ENCODE peak calls at places on chromosome 11, in eight cellular contexts. E, G, R, P, C, J, D and O are unnamed samples.

GRCh38 chr11:12224537-12224893 is 114.1 kb downstream of the MICAL2 start:
- DNase-seq in E (peak; percentile 94), G (peak; percentile 90), R (peak; percentile 17), P (peak; percentile 70), C (peak; percentile 98), J (peak; percentile 87), D (peak; percentile 90), O (peak; percentile 69)

GRCh38 chr11:16179668-16180067 is 176.7 kb downstream of the SOX6 start:
- DNase-seq in E (no peak), G (no peak), R (no peak), P (no peak), C (no peak), J (no peak), D (no peak), O (no peak)

GRCh38 chr11:68950776-68951175 is 30.0 kb downstream of the MRGPRD start:
- DNase-seq in E (no peak), G (no peak), R (no peak), P (no peak), C (no peak), J (no peak), D (no peak), O (no peak)

GRCh38 chr11:128389461-128389976 is 197.8 kb downstream of the ETS1 start:
- DNase-seq in E (no peak), G (no peak), R (no peak), P (no peak), C (no peak), J (no peak), D (no peak), O (no peak)

GRCh38 chr11:94706211-94706610 is 61.9 kb upstream of the AMOTL1 start:
- DNase-seq in E (no peak), G (no peak), R (no peak), P (no peak), C (peak; percentile 15), J (peak; percentile 74), D (no peak), O (no peak)

GRCh38 chr11:9664276-9665171 is 647 bp downstream of the SWAP70 start:
- DNase-seq in E (peak; percentile 74), G (peak; percentile 48), R (peak; percentile 25), P (peak; percentile 13), C (peak; percentile 67), J (peak; percentile 32), D (peak; percentile 28), O (peak; percentile 50)

GRCh38 chr11:101034076-101034475 is 95.5 kb downstream of the PGR start:
- DNase-seq in E (peak; percentile 66), G (peak; percentile 38), R (no peak), P (no peak), C (peak; percentile 50), J (no peak), D (no peak), O (no peak)

GRCh38 chr11:123408619-123409455 is 21.2 kb upstream of the GRAMD1B start:
- DNase-seq in E (no peak), G (no peak), R (no peak), P (no peak), C (no peak), J (no peak), D (no peak), O (no peak)

GRCh38 chr11:129259950-129260349 is 67.8 kb upstream of the ARHGAP32 start:
- DNase-seq in E (no peak), G (no peak), R (no peak), P (no peak), C (no peak), J (no peak), D (no peak), O (no peak)

GRCh38 chr11:92311616-92312449 is 87.2 kb downstream of the FAT3 start:
- DNase-seq in E (no peak), G (no peak), R (no peak), P (no peak), C (no peak), J (peak; percentile 31), D (no peak), O (no peak)

GRCh38 chr11:39221739-39222138 is 2237.7 kb downstream of the LRRC4C start:
- DNase-seq in E (no peak), G (no peak), R (no peak), P (no peak), C (no peak), J (peak; percentile 60), D (no peak), O (no peak)

GRCh38 chr11:6862961-6863360 is at the start of gene OR10A2:
- DNase-seq in E (no peak), G (no peak), R (no peak), P (no peak), C (peak; percentile 3), J (peak; percentile 19), D (no peak), O (no peak)

DNA sequence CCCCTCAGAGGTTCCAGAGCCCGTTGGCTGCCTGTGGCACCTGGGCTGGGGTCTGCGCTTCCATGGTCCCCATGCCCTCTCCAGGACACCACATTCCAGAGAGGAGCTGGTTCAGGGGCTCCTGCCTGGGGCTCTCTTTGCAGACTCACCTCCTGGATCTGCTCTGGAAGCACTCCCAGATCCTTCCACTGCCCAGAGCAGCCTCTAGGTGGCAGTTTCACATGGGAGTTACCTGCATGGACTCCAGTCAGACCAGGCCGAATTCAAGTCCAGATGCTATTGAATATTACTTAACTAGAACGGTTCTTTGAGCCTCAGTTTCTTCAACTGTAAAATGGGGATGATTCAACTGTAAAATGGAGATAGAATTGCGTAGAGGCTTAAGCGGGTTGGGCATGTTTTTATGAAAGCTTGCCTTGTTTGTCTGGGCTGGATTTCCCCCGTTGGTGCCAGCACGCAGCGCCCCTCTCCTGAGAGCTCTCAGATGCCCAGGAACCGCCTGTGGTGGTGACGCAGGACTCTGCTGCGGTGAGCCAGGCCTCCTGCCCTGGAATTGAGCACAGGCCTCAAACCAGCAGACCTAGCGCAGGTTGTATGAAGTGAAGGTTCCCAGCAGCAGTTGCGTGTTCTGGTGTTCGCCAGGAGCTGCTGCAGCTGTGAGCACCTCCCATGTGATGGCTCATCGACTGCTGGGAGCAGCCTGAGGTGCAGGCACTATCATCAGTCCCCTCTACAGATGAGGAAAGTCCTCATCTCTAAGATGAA is 44.2 kb downstream of the LMO1 start:
- DNase-seq in E (no peak), G (peak; percentile 64), R (peak; percentile 54), P (no peak), C (peak; percentile 58), J (peak; percentile 67), D (peak; percentile 48), O (peak; percentile 67)
- TF ChIP-seq CTCF in E (peak; percentile 33), G (no peak), R (peak; percentile 98), P (no peak), C (peak; percentile 84), J (peak; percentile 72), D (peak; percentile 70), O (peak; percentile 73)

GRCh38 chr11:111446404-111447152 is 65.6 kb downstream of the BTG4 start:
- DNase-seq in E (peak; percentile 84), G (peak; percentile 73), R (peak; percentile 77), P (peak; percentile 40), C (peak; percentile 88), J (peak; percentile 92), D (peak; percentile 90), O (peak; percentile 90)
- TF ChIP-seq CTCF in E (peak; percentile 84), G (no peak), R (peak; percentile 93), P (peak; percentile 69), C (peak; percentile 90), J (peak; percentile 96), D (peak; percentile 93), O (peak; percentile 94)

GRCh38 chr11:24781288-24781687 is 284.4 kb downstream of the LUZP2 start:
- DNase-seq in E (no peak), G (no peak), R (no peak), P (no peak), C (no peak), J (peak; percentile 37), D (peak; percentile 49), O (no peak)
- TF ChIP-seq CTCF in E (no peak), G (no peak), R (no peak), P (no peak), C (no peak), J (peak; percentile 54), D (peak; percentile 46), O (peak; percentile 6)

GRCh38 chr11:62202910-62203309 is 5.6 kb upstream of the SCGB2A1 start:
- DNase-seq in E (no peak), G (no peak), R (no peak), P (no peak), C (no peak), J (no peak), D (no peak), O (no peak)
- TF ChIP-seq CTCF in E (no peak), G (no peak), R (no peak), P (no peak), C (no peak), J (no peak), D (no peak), O (no peak)

GRCh38 chr11:2912038-2912410 is 17.2 kb downstream of the PHLDA2 start:
- DNase-seq in E (no peak), G (peak; percentile 53), R (no peak), P (no peak), C (no peak), J (no peak), D (no peak), O (no peak)

GRCh38 chr11:2910401-2910955 is 18.7 kb downstream of the PHLDA2 start:
- DNase-seq in E (no peak), G (no peak), R (no peak), P (no peak), C (no peak), J (no peak), D (no peak), O (peak; percentile 38)

GRCh38 chr11:2911088-2912037 is 17.9 kb downstream of the PHLDA2 start:
- DNase-seq in E (no peak), G (no peak), R (no peak), P (no peak), C (no peak), J (no peak), D (no peak), O (peak; percentile 36)

GRCh38 chr11:2908130-2908529 is 21.1 kb downstream of the PHLDA2 start:
- DNase-seq in E (no peak), G (no peak), R (no peak), P (no peak), C (no peak), J (no peak), D (no peak), O (no peak)

GRCh38 chr11:2909145-2909914 is 19.9 kb downstream of the PHLDA2 start:
- DNase-seq in E (no peak), G (no peak), R (no peak), P (no peak), C (no peak), J (no peak), D (no peak), O (no peak)
- TF ChIP-seq CTCF in E (no peak), G (no peak), R (no peak), P (no peak), C (no peak), J (no peak), D (no peak), O (no peak)

DNA sequence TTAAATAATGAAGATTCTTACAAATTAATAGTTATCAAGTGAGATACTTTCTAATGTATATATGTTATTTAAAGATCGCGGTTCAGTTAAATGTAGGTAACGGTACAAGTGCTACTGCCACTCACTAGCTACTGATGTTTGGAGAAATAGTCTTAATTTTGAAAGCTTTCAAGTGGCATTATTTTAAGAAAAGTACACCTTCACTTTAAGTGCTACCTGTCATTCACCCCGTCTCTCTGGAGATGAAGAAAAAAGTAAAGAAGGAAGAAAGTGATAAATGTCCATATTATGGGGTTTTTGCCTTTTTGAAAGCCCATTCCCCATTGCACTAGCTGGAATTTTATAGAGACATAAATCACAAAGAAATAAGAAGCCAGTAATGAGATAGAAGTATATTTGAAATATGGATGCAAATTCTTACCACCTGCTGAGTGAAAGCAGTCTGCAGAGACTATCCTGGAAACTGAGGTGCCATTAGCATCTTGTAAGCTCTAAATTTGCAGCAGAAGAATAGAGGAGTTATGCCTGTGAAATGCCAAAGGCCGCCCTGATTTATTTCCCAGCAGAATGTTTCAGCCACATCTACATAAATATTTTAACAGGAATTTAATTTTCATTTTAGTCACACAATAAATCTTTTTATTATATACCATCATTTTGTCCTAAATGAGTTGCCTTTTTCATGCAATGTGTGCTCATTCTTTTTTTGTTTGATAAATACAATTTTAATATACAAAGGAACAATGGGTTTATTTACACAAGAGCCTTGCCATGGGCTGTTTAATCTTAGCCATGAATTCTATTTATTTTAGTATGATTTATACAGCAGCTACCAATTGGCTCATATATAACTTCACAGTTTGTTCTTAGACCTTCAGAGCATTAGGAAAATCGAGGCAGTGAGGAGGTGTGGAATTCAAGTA is 489.9 kb upstream of the RAG2 start:
- DNase-seq in E (no peak), G (no peak), R (no peak), P (no peak), C (no peak), J (peak; percentile 16), D (no peak), O (no peak)
- TF ChIP-seq CTCF in E (no peak), G (no peak), R (no peak), P (no peak), C (no peak), J (no peak), D (no peak), O (no peak)